ENCODE peak calls at places on chromosomes 2 and 18, in seven cellular contexts. M, I, S, K, Z, H and T are unnamed samples.

GRCh38 chr2:173997269-173997668 is 32.1 kb upstream of the SP3 start:
- DNase-seq in M (peak), I (peak), S (peak), K (peak), Z (peak), H (peak), T (peak)

GRCh38 chr2:50956886-50957285 is 75.0 kb downstream of the NRXN1 start:
- DNase-seq in M (no peak), I (no peak), S (no peak), K (no peak), Z (no peak), H (no peak), T (no peak)

GRCh38 chr18:79200546-79201268 is 131.5 kb downstream of the ATP9B start:
- DNase-seq in M (peak), I (peak), S (no peak), K (peak), Z (peak), H (peak), T (no peak)

GRCh38 chr2:105525201-105525600 is 126.3 kb upstream of the FHL2 start:
- DNase-seq in M (no peak), I (no peak), S (no peak), K (no peak), Z (no peak), H (no peak), T (no peak)

GRCh38 chr2:149566652-149567051 is 20.9 kb downstream of the MMADHC start:
- DNase-seq in M (no peak), I (peak), S (no peak), K (no peak), Z (no peak), H (no peak), T (no peak)

GRCh38 chr2:113080134-113080533 is 12.4 kb downstream of the IL1F10 start:
- DNase-seq in M (peak), I (peak), S (peak), K (peak), Z (no peak), H (no peak), T (no peak)

GRCh38 chr18:41642756-41643155 is 312.3 kb upstream of the PIK3C3 start:
- DNase-seq in M (no peak), I (peak), S (no peak), K (no peak), Z (no peak), H (no peak), T (no peak)

GRCh38 chr2:74252862-74253261 is 54.4 kb downstream of the MTHFD2 start:
- DNase-seq in M (no peak), I (no peak), S (no peak), K (no peak), Z (no peak), H (no peak), T (no peak)

GRCh38 chr18:64809801-64810200 is 660.9 kb upstream of the LINC00305 start:
- DNase-seq in M (no peak), I (no peak), S (no peak), K (no peak), Z (no peak), H (no peak), T (no peak)

GRCh38 chr2:111119847-111120252 is 864 bp upstream of the BCL2L11 start:
- DNase-seq in M (peak), I (no peak), S (no peak), K (no peak), Z (peak), H (no peak), T (no peak)

GRCh38 chr2:20093263-20094141 is 42.1 kb upstream of the LAPTM4A start:
- DNase-seq in M (no peak), I (peak), S (no peak), K (no peak), Z (peak), H (peak), T (no peak)

GRCh38 chr18:75728621-75729020 is 301.1 kb upstream of the SMIM21 start:
- DNase-seq in M (no peak), I (no peak), S (no peak), K (no peak), Z (no peak), H (no peak), T (no peak)

GRCh38 chr2:134774074-134774742 is 55.4 kb upstream of the TMEM163 start:
- DNase-seq in M (no peak), I (peak), S (no peak), K (no peak), Z (no peak), H (no peak), T (no peak)

GRCh38 chr2:21161122-21161521 is 37.4 kb downstream of the TDRD15 start:
- DNase-seq in M (no peak), I (no peak), S (no peak), K (no peak), Z (no peak), H (no peak), T (no peak)

GRCh38 chr2:216992056-216992455 is 132.2 kb upstream of the TNP1 start:
- DNase-seq in M (no peak), I (no peak), S (no peak), K (no peak), Z (peak), H (no peak), T (no peak)

GRCh38 chr18:8515142-8515865 is 93.9 kb upstream of the RAB12 start:
- DNase-seq in M (no peak), I (no peak), S (no peak), K (no peak), Z (no peak), H (no peak), T (no peak)

GRCh38 chr2:43539991-43540860 is 55.6 kb downstream of the THADA start:
- DNase-seq in M (no peak), I (peak), S (no peak), K (no peak), Z (peak), H (peak), T (peak)

GRCh38 chr2:176643711-176644110 is 374.5 kb downstream of the MTX2 start:
- DNase-seq in M (no peak), I (peak), S (peak), K (no peak), Z (no peak), H (peak), T (no peak)

GRCh38 chr2:235098273-235098672 is 146.5 kb downstream of the SH3BP4 start:
- DNase-seq in M (no peak), I (peak), S (no peak), K (no peak), Z (no peak), H (no peak), T (no peak)

GRCh38 chr2:6914829-6915228 is 2.4 kb upstream of the RNF144A start:
- DNase-seq in M (no peak), I (peak), S (no peak), K (no peak), Z (no peak), H (peak), T (no peak)

GRCh38 chr2:234476766-234477165 is 20.1 kb downstream of the ARL4C start:
- DNase-seq in M (no peak), I (peak), S (no peak), K (no peak), Z (no peak), H (no peak), T (no peak)

GRCh38 chr18:24964213-24964612 is 387.8 kb downstream of the ZNF521 start:
- DNase-seq in M (no peak), I (peak), S (no peak), K (peak), Z (no peak), H (no peak), T (no peak)

GRCh38 chr18:79936641-79937040 is 14.8 kb downstream of the SLC66A2 start:
- DNase-seq in M (no peak), I (no peak), S (peak), K (no peak), Z (no peak), H (no peak), T (peak)

GRCh38 chr2:45669109-45669508 is 17.6 kb downstream of the PRKCE start:
- DNase-seq in M (no peak), I (no peak), S (no peak), K (no peak), Z (no peak), H (no peak), T (no peak)

GRCh38 chr2:11677146-11678055 is 7.4 kb upstream of the NTSR2 start:
- DNase-seq in M (no peak), I (no peak), S (peak), K (no peak), Z (peak), H (no peak), T (no peak)

GRCh38 chr2:12036640-12036983 is 290.2 kb downstream of the LPIN1 start:
- DNase-seq in M (no peak), I (no peak), S (no peak), K (no peak), Z (no peak), H (no peak), T (no peak)

GRCh38 chr2:173405171-173405750 is 50.6 kb downstream of the CDCA7 start:
- DNase-seq in M (no peak), I (no peak), S (no peak), K (no peak), Z (no peak), H (no peak), T (no peak)

GRCh38 chr2:142014536-142014935 is 116.3 kb downstream of the LRP1B start:
- DNase-seq in M (no peak), I (no peak), S (no peak), K (no peak), Z (no peak), H (no peak), T (no peak)

GRCh38 chr2:178829981-178830380 is 22.8 kb upstream of the TTN start:
- DNase-seq in M (no peak), I (peak), S (no peak), K (no peak), Z (no peak), H (no peak), T (no peak)

GRCh38 chr2:171985076-171985475 is 14.7 kb upstream of the METAP1D start:
- DNase-seq in M (no peak), I (no peak), S (no peak), K (no peak), Z (no peak), H (no peak), T (no peak)

GRCh38 chr18:29034113-29034856 is 857.4 kb upstream of the CDH2 start:
- DNase-seq in M (no peak), I (peak), S (no peak), K (no peak), Z (no peak), H (no peak), T (no peak)

GRCh38 chr2:160751021-160751420 is 257.4 kb upstream of the RBMS1 start:
- DNase-seq in M (no peak), I (peak), S (no peak), K (no peak), Z (no peak), H (no peak), T (no peak)

GRCh38 chr18:79246309-79247108 is 149.2 kb upstream of the NFATC1 start:
- DNase-seq in M (peak), I (peak), S (peak), K (peak), Z (peak), H (peak), T (peak)

GRCh38 chr18:34977787-34978532 is 63.3 kb upstream of the MAPRE2 start:
- DNase-seq in M (peak), I (peak), S (peak), K (peak), Z (peak), H (peak), T (no peak)

GRCh38 chr2:71545572-71546274 is 92.4 kb downstream of the DYSF start:
- DNase-seq in M (peak), I (peak), S (peak), K (peak), Z (peak), H (peak), T (no peak)

GRCh38 chr2:84674586-84674985 is 158.3 kb downstream of the DNAH6 start:
- DNase-seq in M (no peak), I (no peak), S (no peak), K (no peak), Z (no peak), H (no peak), T (no peak)

GRCh38 chr2:47073641-47074040 is 81.5 kb downstream of the STPG4 start:
- DNase-seq in M (no peak), I (no peak), S (peak), K (no peak), Z (peak), H (no peak), T (no peak)

GRCh38 chr2:192551760-192552159 is 357.0 kb upstream of the TMEFF2 start:
- DNase-seq in M (no peak), I (no peak), S (no peak), K (no peak), Z (no peak), H (no peak), T (no peak)
- TF ChIP-seq CTCF in M (no peak), I (no peak), S (no peak), K (no peak), Z (no peak), H (no peak), T (no peak)

GRCh38 chr2:102637358-102637757 is 18.0 kb downstream of the SLC9A2 start:
- DNase-seq in M (no peak), I (no peak), S (no peak), K (no peak), Z (no peak), H (no peak), T (no peak)
- TF ChIP-seq CTCF in M (no peak), I (no peak), S (no peak), K (no peak), Z (no peak), H (no peak), T (no peak)

GRCh38 chr2:69241664-69242063 is 145.4 kb downstream of the GFPT1 start:
- DNase-seq in M (no peak), I (no peak), S (no peak), K (no peak), Z (no peak), H (no peak), T (no peak)

GRCh38 chr2:69241039-69241586 is 145.9 kb downstream of the GFPT1 start:
- DNase-seq in M (no peak), I (no peak), S (no peak), K (no peak), Z (no peak), H (no peak), T (no peak)

GRCh38 chr2:69237070-69237670 is 149.9 kb downstream of the GFPT1 start:
- DNase-seq in M (no peak), I (no peak), S (no peak), K (no peak), Z (no peak), H (no peak), T (no peak)

GRCh38 chr2:69235863-69236262 is 151.2 kb downstream of the GFPT1 start:
- DNase-seq in M (no peak), I (no peak), S (no peak), K (no peak), Z (no peak), H (no peak), T (no peak)

GRCh38 chr2:69238449-69239031 is 148.5 kb downstream of the GFPT1 start:
- DNase-seq in M (no peak), I (no peak), S (no peak), K (no peak), Z (no peak), H (no peak), T (no peak)
- TF ChIP-seq CTCF in M (no peak), I (no peak), S (no peak), K (no peak), Z (no peak), H (no peak), T (no peak)

GRCh38 chr18:12085786-12086185 is 7.9 kb upstream of the ANKRD62 start:
- DNase-seq in M (no peak), I (no peak), S (no peak), K (no peak), Z (no peak), H (no peak), T (no peak)

GRCh38 chr18:12087483-12087960 is 6.1 kb upstream of the ANKRD62 start:
- DNase-seq in M (no peak), I (no peak), S (no peak), K (no peak), Z (no peak), H (no peak), T (no peak)

GRCh38 chr18:12088096-12088495 is 5.5 kb upstream of the ANKRD62 start:
- DNase-seq in M (no peak), I (no peak), S (no peak), K (no peak), Z (no peak), H (no peak), T (no peak)

GRCh38 chr18:12086249-12086648 is 7.4 kb upstream of the ANKRD62 start:
- DNase-seq in M (no peak), I (peak), S (peak), K (no peak), Z (no peak), H (peak), T (no peak)

GRCh38 chr18:12086677-12087482 is 6.8 kb upstream of the ANKRD62 start:
- DNase-seq in M (no peak), I (no peak), S (no peak), K (no peak), Z (no peak), H (no peak), T (no peak)
- TF ChIP-seq CTCF in M (no peak), I (no peak), S (no peak), K (no peak), Z (no peak), H (no peak), T (no peak)